ENCODE peak calls at places on chromosomes 3 and 15, in five cellular contexts. N, W, O, P and U are unnamed samples.

GRCh38 chr3:12185172-12185710 is 26.5 kb upstream of the TIMP4 start:
- DNase-seq in N (no peak), W (no peak), O (no peak), P (no peak), U (no peak)

GRCh38 chr15:33124275-33124674 is 70.2 kb downstream of the FMN1 start:
- DNase-seq in N (no peak), W (no peak), O (no peak), P (no peak), U (no peak)

GRCh38 chr15:49301562-49301961 is 121.5 kb upstream of the FGF7 start:
- DNase-seq in N (peak), W (no peak), O (no peak), P (no peak), U (no peak)

GRCh38 chr3:58163234-58163633 is 47.5 kb downstream of the DNASE1L3 start:
- DNase-seq in N (no peak), W (no peak), O (no peak), P (no peak), U (no peak)

GRCh38 chr3:68876112-68876713 is 56.1 kb downstream of the TAFA4 start:
- DNase-seq in N (peak), W (peak), O (peak), P (peak), U (peak)

GRCh38 chr3:37601832-37602231 is 259.8 kb upstream of the CTDSPL start:
- DNase-seq in N (no peak), W (no peak), O (no peak), P (no peak), U (no peak)

GRCh38 chr3:58800032-58800431 is 133.5 kb upstream of the FAM3D start:
- DNase-seq in N (no peak), W (no peak), O (no peak), P (no peak), U (no peak)

GRCh38 chr3:46860381-46861292 is 2.6 kb downstream of the MYL3 start:
- DNase-seq in N (peak), W (no peak), O (no peak), P (peak), U (no peak)

GRCh38 chr3:5798809-5799208 is 611.3 kb downstream of the EDEM1 start:
- DNase-seq in N (no peak), W (no peak), O (no peak), P (no peak), U (no peak)

GRCh38 chr15:98286831-98287230 is 326.3 kb downstream of the ARRDC4 start:
- DNase-seq in N (peak), W (no peak), O (no peak), P (no peak), U (no peak)

GRCh38 chr3:72892081-72892763 is 4.4 kb downstream of the GXYLT2 start:
- DNase-seq in N (peak), W (no peak), O (no peak), P (peak), U (no peak)